ENCODE peak calls at places on chromosomes 7 and 10, in seven cellular contexts. R is A549, Z is SK-N-SH, G is HCT116, O is HepG2, L is K562, K is Panc1. Q is an unnamed sample.

GRCh38 chr7:128921866-128922440 is 11.4 kb upstream of the KCP start:
- DNase-seq in R (no peak), Z (peak; percentile 20), G (no peak), O (no peak), L (no peak), K (no peak), Q (no peak)

GRCh38 chr7:80611779-80612178 is 26.7 kb upstream of the CD36 start:
- DNase-seq in R (no peak), Z (no peak), G (peak; percentile 21), O (peak; percentile 95), L (no peak), K (no peak), Q (no peak)

GRCh38 chr7:138286846-138287245 is 173.2 kb upstream of the TRIM24 start:
- DNase-seq in R (no peak), Z (no peak), G (no peak), O (no peak), L (no peak), K (no peak), Q (no peak)

GRCh38 chr10:103838851-103839512 is 16.4 kb downstream of the SH3PXD2A start:
- DNase-seq in R (no peak), Z (no peak), G (no peak), O (no peak), L (no peak), K (no peak), Q (no peak)

GRCh38 chr10:132984801-132985545 is 42.6 kb upstream of the CFAP46 start:
- DNase-seq in R (no peak), Z (no peak), G (no peak), O (no peak), L (no peak), K (no peak), Q (no peak)

GRCh38 chr7:138243430-138243829 is 167.2 kb downstream of the AKR1D1 start:
- DNase-seq in R (no peak), Z (no peak), G (no peak), O (peak; percentile 50), L (peak; percentile 91), K (no peak), Q (no peak)

GRCh38 chr10:50304655-50305054 is 53.3 kb upstream of the ASAH2 start:
- DNase-seq in R (no peak), Z (no peak), G (no peak), O (no peak), L (no peak), K (no peak), Q (no peak)

GRCh38 chr7:38878694-38879457 is 30.1 kb downstream of the VPS41 start:
- DNase-seq in R (no peak), Z (no peak), G (no peak), O (no peak), L (no peak), K (no peak), Q (no peak)

GRCh38 chr7:84877943-84878595 is 308.8 kb downstream of the SEMA3D start:
- DNase-seq in R (no peak), Z (no peak), G (no peak), O (no peak), L (no peak), K (no peak), Q (no peak)

GRCh38 chr7:5143935-5144903 is 45.8 kb upstream of the WIPI2 start:
- DNase-seq in R (no peak), Z (peak; percentile 40), G (no peak), O (no peak), L (peak; percentile 30), K (no peak), Q (peak; percentile 18)

GRCh38 chr10:131314799-131315198 is 3.3 kb upstream of the TCERG1L start:
- DNase-seq in R (no peak), Z (no peak), G (no peak), O (no peak), L (no peak), K (no peak), Q (no peak)

GRCh38 chr7:102895602-102896001 is 17.2 kb upstream of the LRRC17 start:
- DNase-seq in R (no peak), Z (no peak), G (no peak), O (no peak), L (no peak), K (no peak), Q (no peak)

GRCh38 chr10:74145133-74145532 is 5.5 kb downstream of the AP3M1 start:
- DNase-seq in R (no peak), Z (no peak), G (no peak), O (no peak), L (no peak), K (no peak), Q (no peak)

GRCh38 chr7:150379590-150380379 is 655 bp downstream of the ZNF775 start:
- DNase-seq in R (peak; percentile 48), Z (peak; percentile 72), G (no peak), O (no peak), L (peak; percentile 77), K (no peak), Q (no peak)

GRCh38 chr7:98771519-98772241 is 98.1 kb downstream of the TMEM130 start:
- DNase-seq in R (no peak), Z (no peak), G (no peak), O (peak; percentile 42), L (no peak), K (no peak), Q (no peak)

GRCh38 chr10:43071881-43072650 is 4.8 kb upstream of the RET start:
- DNase-seq in R (no peak), Z (peak; percentile 68), G (no peak), O (no peak), L (no peak), K (no peak), Q (no peak)

GRCh38 chr10:129642427-129642826 is 175.4 kb downstream of the MGMT start:
- DNase-seq in R (no peak), Z (no peak), G (peak; percentile 10), O (peak; percentile 91), L (no peak), K (no peak), Q (no peak)

GRCh38 chr7:33757563-33758165 is 147.7 kb upstream of the BMPER start:
- DNase-seq in R (peak; percentile 16), Z (peak; percentile 45), G (no peak), O (peak; percentile 16), L (peak; percentile 46), K (peak; percentile 22), Q (no peak)

GRCh38 chr10:152915-153314 is 17.7 kb downstream of the ZMYND11 start:
- DNase-seq in R (no peak), Z (no peak), G (no peak), O (no peak), L (no peak), K (no peak), Q (no peak)

GRCh38 chr10:71156436-71156835 is 55.9 kb upstream of the UNC5B start:
- DNase-seq in R (no peak), Z (no peak), G (no peak), O (no peak), L (no peak), K (no peak), Q (no peak)
- TF ChIP-seq REST in R (no peak), Z (no peak), G (no peak), O (no peak), L (no peak), K (no peak), Q (no peak)

GRCh38 chr10:124688366-124688765 is 55.8 kb downstream of the FAM53B start:
- DNase-seq in R (no peak), Z (no peak), G (no peak), O (no peak), L (no peak), K (no peak), Q (no peak)
- H3K27ac ChIP-seq in R (no peak overlapping the region), Z (no peak overlapping the region), G (no peak overlapping the region), O (no peak overlapping the region), L (peak overlapping the region; percentile 33), K (no peak overlapping the region), Q (no peak overlapping the region)

GRCh38 chr7:114658188-114658587 is 243.6 kb downstream of the FOXP2 start:
- DNase-seq in R (no peak), Z (no peak), G (no peak), O (no peak), L (no peak), K (no peak), Q (no peak)
- TF ChIP-seq REST in R (no peak), Z (no peak), G (no peak), O (no peak), L (no peak), K (no peak), Q (no peak)

DNA sequence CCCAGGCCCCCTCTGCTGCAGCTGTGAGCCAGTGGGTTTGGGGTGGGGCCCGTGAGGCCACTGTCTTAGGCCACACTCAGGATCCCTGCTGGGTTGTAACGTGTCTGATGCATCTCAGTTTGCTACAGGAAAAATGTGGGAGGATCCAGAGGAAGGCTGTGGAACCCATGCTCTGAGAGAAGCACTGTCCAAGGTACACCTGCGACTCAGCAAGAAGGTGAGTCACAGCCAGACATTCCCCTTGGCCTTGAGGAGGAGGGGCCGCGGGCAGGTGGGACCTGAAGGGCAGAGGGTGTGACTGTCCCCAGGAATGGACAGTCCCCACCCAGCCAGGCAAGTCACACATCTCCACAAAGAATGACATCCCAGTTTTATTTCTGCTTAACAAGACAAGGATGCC is 27.8 kb upstream of the C10orf120 start:
- DNase-seq in R (no peak), Z (no peak), G (no peak), O (no peak), L (no peak), K (no peak), Q (no peak)
- H3K27ac ChIP-seq in R (no peak overlapping the region), Z (no peak overlapping the region), G (no peak overlapping the region), O (no peak overlapping the region), L (no peak overlapping the region), K (no peak overlapping the region), Q (no peak overlapping the region)

DNA sequence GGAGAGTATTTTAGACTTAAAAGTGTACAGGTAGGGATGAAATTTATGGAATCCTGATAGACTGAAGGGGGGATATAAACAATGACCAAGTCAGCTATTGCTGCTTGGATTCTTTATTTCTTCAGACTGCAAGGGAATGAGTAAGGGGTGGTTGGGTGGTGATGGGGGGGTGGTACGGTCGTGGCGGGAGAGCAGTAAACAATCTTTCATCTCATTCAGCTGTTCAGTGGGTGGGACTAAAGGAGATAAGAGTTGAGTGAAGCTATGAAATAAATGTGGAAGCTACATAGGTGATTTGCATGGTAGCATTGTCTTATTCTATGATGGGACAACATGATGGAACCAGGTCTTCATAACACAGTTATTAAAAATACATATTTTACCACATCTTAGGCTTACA is 1.8 kb downstream of the SEPTIN7 start:
- DNase-seq in R (no peak), Z (peak; percentile 37), G (no peak), O (peak; percentile 26), L (peak; percentile 40), K (no peak), Q (no peak)
- TF ChIP-seq REST in R (no peak), Z (no peak), G (no peak), O (no peak), L (no peak), K (no peak), Q (no peak)